ENCODE peak calls at places on chromosomes 12 and 14, in nine cellular contexts. One of them, this sample, is unnamed.

GRCh38 chr12:102063066-102063465 is 1.3 kb upstream of the WASHC3 start:
- DNase-seq in tibial artery: no peak
- DNase-seq in T1000: no peak
- DNase-seq in SW 1271: peak
- DNase-seq in HEK293T: no peak
- DNase-seq in tibial nerve: no peak
- DNase-seq in fibroblast of the aortic adventitia: no peak
- DNase-seq in RKO: no peak
- DNase-seq in DMS 273 treated with DMSO at 0.1 percent for 48 hours: peak
- DNase-seq in this sample: peak

GRCh38 chr14:71665157-71665556 is 267.1 kb upstream of the RGS6 start:
- DNase-seq in tibial artery: no peak
- DNase-seq in T1000: no peak
- DNase-seq in SW 1271: no peak
- DNase-seq in HEK293T: no peak
- DNase-seq in tibial nerve: no peak
- DNase-seq in fibroblast of the aortic adventitia: peak
- DNase-seq in RKO: peak
- DNase-seq in DMS 273 treated with DMSO at 0.1 percent for 48 hours: no peak
- DNase-seq in this sample: no peak

GRCh38 chr12:24380122-24380521 is 430.7 kb upstream of the SOX5 start:
- DNase-seq in tibial artery: no peak
- DNase-seq in T1000: no peak
- DNase-seq in SW 1271: no peak
- DNase-seq in HEK293T: no peak
- DNase-seq in tibial nerve: no peak
- DNase-seq in fibroblast of the aortic adventitia: no peak
- DNase-seq in RKO: no peak
- DNase-seq in DMS 273 treated with DMSO at 0.1 percent for 48 hours: no peak
- DNase-seq in this sample: no peak

GRCh38 chr12:57545809-57546437 is 1.1 kb downstream of the DCTN2 start:
- DNase-seq in tibial artery: no peak
- DNase-seq in T1000: no peak
- DNase-seq in SW 1271: no peak
- DNase-seq in HEK293T: no peak
- DNase-seq in tibial nerve: no peak
- DNase-seq in fibroblast of the aortic adventitia: no peak
- DNase-seq in RKO: peak
- DNase-seq in DMS 273 treated with DMSO at 0.1 percent for 48 hours: no peak
- DNase-seq in this sample: no peak

GRCh38 chr12:2641209-2641608 is 153.6 kb upstream of the FKBP4 start:
- DNase-seq in tibial artery: peak
- DNase-seq in T1000: peak
- DNase-seq in SW 1271: peak
- DNase-seq in HEK293T: peak
- DNase-seq in tibial nerve: no peak
- DNase-seq in fibroblast of the aortic adventitia: peak
- DNase-seq in RKO: peak
- DNase-seq in DMS 273 treated with DMSO at 0.1 percent for 48 hours: no peak
- DNase-seq in this sample: peak

GRCh38 chr12:57476162-57476992 is 3.3 kb downstream of the ARHGAP9 start:
- DNase-seq in tibial artery: no peak
- DNase-seq in T1000: no peak
- DNase-seq in SW 1271: no peak
- DNase-seq in HEK293T: no peak
- DNase-seq in tibial nerve: no peak
- DNase-seq in fibroblast of the aortic adventitia: no peak
- DNase-seq in RKO: no peak
- DNase-seq in DMS 273 treated with DMSO at 0.1 percent for 48 hours: no peak
- DNase-seq in this sample: no peak

GRCh38 chr14:63853831-63854293 is 1.1 kb downstream of the SYNE2 start:
- DNase-seq in tibial artery: peak
- DNase-seq in T1000: peak
- DNase-seq in SW 1271: peak
- DNase-seq in HEK293T: peak
- DNase-seq in tibial nerve: peak
- DNase-seq in fibroblast of the aortic adventitia: peak
- DNase-seq in RKO: peak
- DNase-seq in DMS 273 treated with DMSO at 0.1 percent for 48 hours: peak
- DNase-seq in this sample: peak

GRCh38 chr14:57982802-57983201 is 116.9 kb upstream of the SLC35F4 start:
- DNase-seq in tibial artery: no peak
- DNase-seq in T1000: no peak
- DNase-seq in SW 1271: no peak
- DNase-seq in HEK293T: no peak
- DNase-seq in tibial nerve: no peak
- DNase-seq in fibroblast of the aortic adventitia: no peak
- DNase-seq in RKO: no peak
- DNase-seq in DMS 273 treated with DMSO at 0.1 percent for 48 hours: no peak
- DNase-seq in this sample: no peak

GRCh38 chr12:109695961-109696461 is 17.6 kb upstream of the FAM222A start:
- DNase-seq in tibial artery: no peak
- DNase-seq in T1000: no peak
- DNase-seq in SW 1271: no peak
- DNase-seq in HEK293T: peak
- DNase-seq in tibial nerve: no peak
- DNase-seq in fibroblast of the aortic adventitia: no peak
- DNase-seq in RKO: no peak
- DNase-seq in DMS 273 treated with DMSO at 0.1 percent for 48 hours: peak
- DNase-seq in this sample: peak

GRCh38 chr14:33229269-33229924 is 290.7 kb downstream of the NPAS3 start:
- DNase-seq in tibial artery: no peak
- DNase-seq in T1000: no peak
- DNase-seq in SW 1271: no peak
- DNase-seq in HEK293T: no peak
- DNase-seq in tibial nerve: no peak
- DNase-seq in fibroblast of the aortic adventitia: no peak
- DNase-seq in RKO: no peak
- DNase-seq in DMS 273 treated with DMSO at 0.1 percent for 48 hours: no peak
- DNase-seq in this sample: no peak

GRCh38 chr12:96150442-96150841 is 43.7 kb upstream of the ELK3 start:
- DNase-seq in tibial artery: no peak
- DNase-seq in T1000: no peak
- DNase-seq in SW 1271: no peak
- DNase-seq in HEK293T: no peak
- DNase-seq in tibial nerve: no peak
- DNase-seq in fibroblast of the aortic adventitia: no peak
- DNase-seq in RKO: no peak
- DNase-seq in DMS 273 treated with DMSO at 0.1 percent for 48 hours: no peak
- DNase-seq in this sample: no peak

GRCh38 chr14:68542346-68542745 is 250.5 kb downstream of the ZFP36L1 start:
- DNase-seq in tibial artery: no peak
- DNase-seq in T1000: no peak
- DNase-seq in SW 1271: no peak
- DNase-seq in HEK293T: no peak
- DNase-seq in tibial nerve: no peak
- DNase-seq in fibroblast of the aortic adventitia: no peak
- DNase-seq in RKO: no peak
- DNase-seq in DMS 273 treated with DMSO at 0.1 percent for 48 hours: no peak
- DNase-seq in this sample: no peak

GRCh38 chr14:85254718-85255117 is 275.2 kb upstream of the FLRT2 start:
- DNase-seq in tibial artery: no peak
- DNase-seq in T1000: no peak
- DNase-seq in SW 1271: no peak
- DNase-seq in HEK293T: no peak
- DNase-seq in tibial nerve: no peak
- DNase-seq in fibroblast of the aortic adventitia: no peak
- DNase-seq in RKO: no peak
- DNase-seq in DMS 273 treated with DMSO at 0.1 percent for 48 hours: no peak
- DNase-seq in this sample: no peak

This sample was measured in HT-29.